ENCODE peak calls at places on chromosomes 6 and 20, in four cellular contexts. R, W, G and K are unnamed samples.

GRCh38 chr6:24909281-24910216 is 26.2 kb downstream of the RIPOR2 start:
- DNase-seq in G (no peak), W (no peak), R (no peak), K (no peak)

GRCh38 chr6:12022903-12023522 is 10.9 kb downstream of the HIVEP1 start:
- DNase-seq in W (no peak), G (no peak), R (no peak), K (no peak)

GRCh38 chr6:150380256-150380655 is 11.4 kb downstream of the IYD start:
- DNase-seq in W (no peak), G (no peak), R (no peak), K (no peak)

GRCh38 chr20:47453167-47453782 is 48.4 kb upstream of the NCOA3 start:
- DNase-seq in G (no peak), W (peak; percentile 93), R (no peak), K (peak; percentile 90)

GRCh38 chr6:163536770-163537169 is 122.3 kb downstream of the QKI start:
- DNase-seq in G (no peak), W (peak; percentile 54), R (no peak), K (peak; percentile 49)

GRCh38 chr20:3326779-3327521 is 80.5 kb downstream of the DNAAF9 start:
- DNase-seq in G (peak; percentile 31), W (no peak), R (no peak), K (no peak)

GRCh38 chr6:28988536-28989415 is 16.3 kb downstream of the ZNF311 start:
- DNase-seq in R (peak; percentile 79), W (peak; percentile 61), G (peak; percentile 47), K (peak; percentile 66)

GRCh38 chr6:30200551-30201281 is 12.5 kb downstream of the TRIM26 start:
- DNase-seq in W (no peak), G (no peak), R (no peak), K (no peak)

GRCh38 chr6:6810727-6811126 is 222.2 kb downstream of the LY86 start:
- DNase-seq in W (no peak), R (no peak), G (no peak), K (no peak)

GRCh38 chr6:170257376-170257775 is 33.5 kb downstream of the DLL1 start:
- DNase-seq in R (no peak), G (no peak), W (no peak), K (no peak)

GRCh38 chr6:118892248-118893094 is 1.5 kb upstream of the ASF1A start:
- DNase-seq in R (no peak), W (no peak), G (no peak), K (no peak)

GRCh38 chr6:152534541-152534940 is 102.6 kb downstream of the SYNE1 start:
- DNase-seq in G (no peak), R (no peak), W (no peak), K (no peak)

GRCh38 chr20:53162251-53162835 is 190.2 kb downstream of the TSHZ2 start:
- DNase-seq in W (peak; percentile 47), G (no peak), R (no peak), K (peak; percentile 33)

GRCh38 chr6:47665112-47665511 is 33.3 kb upstream of the ADGRF4 start:
- DNase-seq in R (no peak), W (no peak), G (no peak), K (no peak)

GRCh38 chr6:46490425-46491200 is 636 bp downstream of the RCAN2 start:
- DNase-seq in W (no peak), G (peak; percentile 29), R (no peak), K (no peak)

GRCh38 chr6:74087898-74088297 is 391.9 kb downstream of the CD109 start:
- DNase-seq in W (peak; percentile 77), R (no peak), G (no peak), K (peak; percentile 14)

GRCh38 chr6:143427109-143427817 is 23.2 kb downstream of the ADAT2 start:
- DNase-seq in R (peak; percentile 77), G (peak; percentile 67), W (peak; percentile 86), K (peak; percentile 75)

GRCh38 chr20:58714923-58715708 is 22.5 kb downstream of the NPEPL1 start:
- DNase-seq in R (no peak), G (no peak), W (no peak), K (no peak)

GRCh38 chr6:22026160-22026678 is 270.6 kb downstream of the PRL start:
- DNase-seq in W (no peak), G (no peak), R (no peak), K (no peak)

GRCh38 chr6:22025468-22026159 is 271.2 kb downstream of the PRL start:
- DNase-seq in R (no peak), W (peak; percentile 81), G (no peak), K (peak; percentile 88)

GRCh38 chr6:22024004-22024403 is 272.8 kb downstream of the PRL start:
- DNase-seq in G (no peak), R (no peak), W (no peak), K (no peak)

GRCh38 chr6:22027226-22027725 is 269.6 kb downstream of the PRL start:
- DNase-seq in G (no peak), R (no peak), W (no peak), K (no peak)

GRCh38 chr6:22024973-22025467 is 271.8 kb downstream of the PRL start:
- DNase-seq in W (no peak), G (no peak), R (no peak), K (no peak)
- H3K4me3 ChIP-seq in W (no peak overlapping the region), G (no peak overlapping the region), R (no peak overlapping the region), K (no peak overlapping the region)

DNA sequence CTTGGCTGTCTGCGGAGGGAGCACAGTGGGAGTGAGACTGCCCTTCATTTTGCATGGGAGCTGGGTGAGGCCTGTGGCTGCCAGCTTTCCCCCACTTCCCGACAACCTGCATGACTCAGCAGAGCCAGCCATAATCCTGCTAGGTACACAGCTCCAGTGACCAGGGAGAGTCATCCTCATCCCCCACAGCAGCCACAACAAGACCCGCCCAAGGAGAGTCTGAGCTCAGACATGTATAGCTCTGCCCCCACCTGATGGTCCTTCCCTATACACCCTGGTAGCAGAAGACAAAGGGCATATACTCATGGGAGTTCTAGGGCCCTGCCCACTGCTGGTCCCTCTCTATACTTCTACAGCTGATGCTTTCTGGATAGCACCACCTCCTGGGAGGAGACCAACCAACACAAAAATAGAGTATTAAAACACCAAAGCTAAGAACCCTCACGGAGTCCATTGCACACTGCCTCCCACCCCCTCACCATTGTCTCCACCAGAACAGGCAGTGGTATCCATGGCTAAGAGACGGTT is 29.3 kb upstream of the TPD52L1 start:
- DNase-seq in W (no peak), G (no peak), R (no peak), K (no peak)
- H3K27ac ChIP-seq in W (no peak overlapping the region), G (no peak overlapping the region), R (no peak overlapping the region), K (no peak overlapping the region)

DNA sequence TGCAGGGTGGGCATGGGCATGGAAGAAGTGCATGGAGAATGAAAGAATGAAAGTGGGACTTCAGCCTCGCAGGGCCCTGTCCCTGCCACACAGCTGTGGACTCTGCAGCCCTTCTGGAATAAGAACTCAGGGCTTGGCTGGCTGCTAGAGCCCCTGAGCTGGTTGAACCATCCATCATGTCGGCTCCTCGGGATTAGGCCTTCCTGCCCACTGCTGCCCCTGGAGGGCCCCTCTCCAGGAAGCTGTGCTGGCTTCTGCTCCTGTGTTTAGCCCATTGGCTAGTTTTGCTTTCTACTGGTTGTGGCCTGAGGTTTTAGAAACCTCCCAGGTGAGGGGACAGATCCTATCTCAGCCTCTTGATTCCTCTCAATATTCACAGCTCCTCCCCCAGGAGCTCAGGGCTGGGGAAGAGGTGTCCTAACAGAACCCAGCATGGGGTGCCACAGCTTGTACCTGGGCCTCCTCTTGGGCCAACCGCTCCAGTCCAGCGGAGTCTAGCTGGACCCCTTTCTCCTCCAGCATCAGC is 7.9 kb downstream of the AARS2 start:
- DNase-seq in G (no peak), W (no peak), R (no peak), K (no peak)
- H3K36me3 ChIP-seq in G (peaks cover 99% of the 10 kb centered on the region), W (peaks cover 76% of the 10 kb centered on the region), R (peaks cover 99% of the 10 kb centered on the region), K (peaks cover 67% of the 10 kb centered on the region)

DNA sequence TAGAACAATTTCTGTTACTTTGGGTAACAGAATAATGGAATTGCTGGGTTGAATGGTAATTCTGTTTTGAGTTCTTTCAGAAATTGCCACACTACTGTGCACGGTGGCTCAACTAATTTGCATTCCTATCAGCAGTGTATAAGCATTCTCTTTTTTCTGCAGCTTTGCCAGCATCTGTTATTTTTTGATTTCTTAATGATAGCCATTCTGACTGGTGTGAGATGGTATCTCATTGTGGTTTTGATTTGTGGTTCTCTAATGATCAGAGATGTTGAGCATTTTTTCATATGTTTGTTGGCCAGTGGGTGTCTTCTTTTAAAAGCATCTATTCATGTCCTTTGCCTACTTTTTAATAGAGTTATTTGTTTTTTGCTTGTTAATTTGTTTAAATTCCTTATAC is 846.8 kb downstream of the KIF16B start:
- DNase-seq in W (no peak), G (no peak), R (no peak), K (no peak)
- H3K4me3 ChIP-seq in W (no peak overlapping the region), G (no peak overlapping the region), R (no peak overlapping the region), K (no peak overlapping the region)

GRCh38 chr20:50408526-50409364 is 101.4 kb upstream of the PTPN1 start:
- DNase-seq in G (no peak), W (no peak), R (no peak), K (no peak)
- H3K27ac ChIP-seq in G (peak overlapping the region; percentile 70), W (no peak overlapping the region), R (peak overlapping the region; percentile 46), K (no peak overlapping the region)

DNA sequence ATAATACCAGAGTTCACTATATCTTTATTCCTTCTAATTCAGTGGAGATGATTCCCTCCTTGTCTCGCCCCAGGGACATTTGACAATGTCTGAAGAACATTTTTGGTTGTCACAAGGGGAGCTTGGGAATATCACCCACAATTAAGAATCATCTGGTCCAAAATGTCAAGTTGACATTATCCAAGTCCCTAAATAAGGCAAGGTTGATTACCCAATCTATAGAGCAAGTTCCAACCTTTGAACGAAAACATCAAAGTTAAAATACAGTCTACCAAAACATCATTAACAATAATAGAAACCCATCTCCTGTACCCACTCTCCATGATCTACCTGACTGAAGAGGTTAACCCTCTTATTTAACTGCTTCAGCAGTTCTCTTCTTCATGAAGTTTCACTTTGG is 15.6 kb downstream of the DEK start:
- DNase-seq in W (no peak), G (no peak), R (no peak), K (no peak)
- H3K36me3 ChIP-seq in W (peaks cover 27% of the 10 kb centered on the region), G (peaks cover 4% of the 10 kb centered on the region), R (peaks cover 84% of the 10 kb centered on the region), K (peaks cover 3% of the 10 kb centered on the region)